ENCODE peak calls at places on chromosomes 16 and 17, in six cellular contexts. One of them, this sample, is unnamed.

GRCh38 chr16:15650698-15651161 is 685 bp downstream of the NDE1 start:
- DNase-seq in GM23248: peak; percentile 65
- DNase-seq in CD8-positive, alpha-beta memory T cell: peak; percentile 21
- DNase-seq in psoas muscle: no peak
- DNase-seq in tibial artery: peak; percentile 46
- DNase-seq in cardiac muscle cell: peak; percentile 18
- DNase-seq in this sample: peak; percentile 57

GRCh38 chr16:84606081-84606875 is 11.6 kb downstream of the COTL1 start:
- DNase-seq in cardiac muscle cell: no peak
- DNase-seq in CD8-positive, alpha-beta memory T cell: no peak
- DNase-seq in GM23248: no peak
- DNase-seq in tibial artery: no peak
- DNase-seq in psoas muscle: no peak
- DNase-seq in this sample: no peak

GRCh38 chr17:62652251-62653001 is 25.0 kb downstream of the MRC2 start:
- DNase-seq in GM23248: peak; percentile 91
- DNase-seq in CD8-positive, alpha-beta memory T cell: no peak
- DNase-seq in cardiac muscle cell: peak; percentile 75
- DNase-seq in psoas muscle: peak; percentile 76
- DNase-seq in tibial artery: peak; percentile 72
- DNase-seq in this sample: peak; percentile 30

GRCh38 chr16:53952215-53953208 is 248.6 kb downstream of the FTO start:
- DNase-seq in psoas muscle: no peak
- DNase-seq in GM23248: peak; percentile 9
- DNase-seq in CD8-positive, alpha-beta memory T cell: no peak
- DNase-seq in tibial artery: no peak
- DNase-seq in cardiac muscle cell: peak; percentile 41
- DNase-seq in this sample: no peak

GRCh38 chr16:649646-650045 is 481 bp downstream of the WDR90 start:
- DNase-seq in psoas muscle: no peak
- DNase-seq in CD8-positive, alpha-beta memory T cell: no peak
- DNase-seq in GM23248: peak; percentile 59
- DNase-seq in tibial artery: no peak
- DNase-seq in cardiac muscle cell: no peak
- DNase-seq in this sample: no peak

GRCh38 chr17:61474235-61474927 is 22.2 kb downstream of the TBX4 start:
- DNase-seq in psoas muscle: no peak
- DNase-seq in cardiac muscle cell: peak; percentile 27
- DNase-seq in GM23248: peak; percentile 87
- DNase-seq in CD8-positive, alpha-beta memory T cell: no peak
- DNase-seq in tibial artery: no peak
- DNase-seq in this sample: no peak

GRCh38 chr17:59901604-59902003 is 8.7 kb downstream of the RPS6KB1 start:
- DNase-seq in cardiac muscle cell: no peak
- DNase-seq in tibial artery: no peak
- DNase-seq in psoas muscle: no peak
- DNase-seq in GM23248: no peak
- DNase-seq in CD8-positive, alpha-beta memory T cell: no peak
- DNase-seq in this sample: no peak

GRCh38 chr17:38608648-38609047 is 2.9 kb upstream of the SRCIN1 start:
- DNase-seq in psoas muscle: no peak
- DNase-seq in CD8-positive, alpha-beta memory T cell: no peak
- DNase-seq in GM23248: no peak
- DNase-seq in cardiac muscle cell: no peak
- DNase-seq in tibial artery: no peak
- DNase-seq in this sample: no peak

GRCh38 chr16:57938936-57939871 is 31.7 kb downstream of the CNGB1 start:
- DNase-seq in psoas muscle: peak; percentile 60
- DNase-seq in cardiac muscle cell: peak; percentile 91
- DNase-seq in CD8-positive, alpha-beta memory T cell: no peak
- DNase-seq in GM23248: peak; percentile 87
- DNase-seq in tibial artery: peak; percentile 47
- DNase-seq in this sample: no peak

GRCh38 chr17:28896884-28897768 is at the start of gene FLOT2:
- DNase-seq in psoas muscle: peak; percentile 65
- DNase-seq in CD8-positive, alpha-beta memory T cell: peak; percentile 49
- DNase-seq in GM23248: peak; percentile 76
- DNase-seq in cardiac muscle cell: peak; percentile 67
- DNase-seq in tibial artery: peak; percentile 78
- DNase-seq in this sample: peak; percentile 65

GRCh38 chr16:22324787-22325597 is 27.8 kb downstream of the POLR3E start:
- DNase-seq in psoas muscle: no peak
- DNase-seq in CD8-positive, alpha-beta memory T cell: no peak
- DNase-seq in GM23248: no peak
- DNase-seq in tibial artery: no peak
- DNase-seq in cardiac muscle cell: no peak
- DNase-seq in this sample: no peak

DNA sequence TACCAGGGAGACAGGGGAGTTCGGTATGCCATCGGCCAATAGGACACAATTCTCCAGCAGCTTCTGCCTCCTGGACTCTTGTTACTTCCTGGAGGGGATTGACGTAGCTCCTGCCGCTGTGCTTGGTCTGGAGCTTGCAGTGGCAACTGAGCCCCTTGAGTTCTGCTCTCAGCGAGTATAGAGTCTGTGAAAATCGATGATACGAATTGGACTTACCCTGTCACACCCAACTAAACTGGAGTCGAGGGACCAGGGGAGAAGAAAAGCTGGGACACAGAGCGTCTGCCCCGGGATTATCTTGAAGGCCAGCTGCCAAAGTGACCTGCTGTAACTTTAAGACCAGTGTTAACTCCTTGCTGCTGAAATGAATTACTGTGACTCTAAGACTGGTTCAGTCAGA is 22.2 kb downstream of the SEC14L1 start:
- DNase-seq in GM23248: no peak
- DNase-seq in CD8-positive, alpha-beta memory T cell: no peak
- DNase-seq in cardiac muscle cell: peak; percentile 54
- DNase-seq in tibial artery: no peak
- DNase-seq in psoas muscle: no peak
- DNase-seq in this sample: no peak
- H3K4me3 ChIP-seq in GM23248: no peak overlapping the region
- H3K4me3 ChIP-seq in CD8-positive, alpha-beta memory T cell: no peak overlapping the region
- H3K4me3 ChIP-seq in cardiac muscle cell: no peak overlapping the region
- H3K4me3 ChIP-seq in tibial artery: no peak overlapping the region
- H3K4me3 ChIP-seq in psoas muscle: peak overlapping the region; percentile 50
- H3K4me3 ChIP-seq in this sample: no peak overlapping the region

GRCh38 chr17:57396515-57396921 is 140.2 kb downstream of the MSI2 start:
- DNase-seq in psoas muscle: no peak
- DNase-seq in cardiac muscle cell: no peak
- DNase-seq in CD8-positive, alpha-beta memory T cell: no peak
- DNase-seq in tibial artery: no peak
- DNase-seq in GM23248: no peak
- DNase-seq in this sample: no peak
- H3K27ac ChIP-seq in psoas muscle: peak overlapping the region; percentile 16
- H3K27ac ChIP-seq in cardiac muscle cell: no peak overlapping the region
- H3K27ac ChIP-seq in CD8-positive, alpha-beta memory T cell: no peak overlapping the region
- H3K27ac ChIP-seq in tibial artery: no peak overlapping the region
- H3K27ac ChIP-seq in GM23248: no peak overlapping the region
- H3K27ac ChIP-seq in this sample: no peak overlapping the region

GRCh38 chr16:72833491-72833890 is 214.4 kb downstream of the ZFHX3 start:
- DNase-seq in tibial artery: no peak
- DNase-seq in CD8-positive, alpha-beta memory T cell: no peak
- DNase-seq in GM23248: no peak
- DNase-seq in cardiac muscle cell: no peak
- DNase-seq in psoas muscle: no peak
- DNase-seq in this sample: no peak
- H3K4me1 ChIP-seq in tibial artery: no peaks in the 10 kb centered on the region
- H3K4me1 ChIP-seq in CD8-positive, alpha-beta memory T cell: no peaks in the 10 kb centered on the region
- H3K4me1 ChIP-seq in GM23248: peaks cover 6% of the 10 kb centered on the region
- H3K4me1 ChIP-seq in cardiac muscle cell: peaks cover under 1% of the 10 kb centered on the region
- H3K4me1 ChIP-seq in psoas muscle: peaks cover 6% of the 10 kb centered on the region
- H3K4me1 ChIP-seq in this sample: no peaks in the 10 kb centered on the region

DNA sequence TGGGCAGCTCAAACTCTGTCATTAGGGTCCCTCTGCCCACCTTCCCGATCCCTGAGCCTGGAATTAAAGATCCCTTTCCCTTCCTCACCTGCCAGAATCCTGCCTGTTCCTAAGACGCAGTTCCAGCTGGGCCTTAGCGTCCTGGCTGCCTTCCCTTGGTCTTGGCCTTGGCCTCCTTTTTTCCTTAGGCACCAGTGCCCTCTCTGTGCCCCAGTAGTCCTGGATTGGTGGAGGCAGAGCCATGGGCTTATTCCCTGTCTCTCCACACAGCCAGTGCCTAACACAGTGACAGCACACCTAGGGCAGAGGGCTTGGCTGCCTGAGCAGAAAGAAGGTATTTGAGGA is 3.5 kb downstream of the TMEM132E start:
- DNase-seq in cardiac muscle cell: no peak
- DNase-seq in tibial artery: no peak
- DNase-seq in CD8-positive, alpha-beta memory T cell: no peak
- DNase-seq in psoas muscle: no peak
- DNase-seq in GM23248: no peak
- DNase-seq in this sample: no peak
- H3K4me3 ChIP-seq in cardiac muscle cell: no peak overlapping the region
- H3K4me3 ChIP-seq in tibial artery: no peak overlapping the region
- H3K4me3 ChIP-seq in CD8-positive, alpha-beta memory T cell: no peak overlapping the region
- H3K4me3 ChIP-seq in psoas muscle: no peak overlapping the region
- H3K4me3 ChIP-seq in GM23248: no peak overlapping the region
- H3K4me3 ChIP-seq in this sample: no peak overlapping the region

GRCh38 chr17:20257008-20257407 is 210.3 kb downstream of the LGALS9B start:
- DNase-seq in cardiac muscle cell: no peak
- DNase-seq in GM23248: no peak
- DNase-seq in tibial artery: no peak
- DNase-seq in psoas muscle: no peak
- DNase-seq in CD8-positive, alpha-beta memory T cell: no peak
- DNase-seq in this sample: no peak
- H3K27ac ChIP-seq in cardiac muscle cell: no peak overlapping the region
- H3K27ac ChIP-seq in GM23248: no peak overlapping the region
- H3K27ac ChIP-seq in tibial artery: no peak overlapping the region
- H3K27ac ChIP-seq in psoas muscle: peak overlapping the region; percentile 25
- H3K27ac ChIP-seq in CD8-positive, alpha-beta memory T cell: no peak overlapping the region
- H3K27ac ChIP-seq in this sample: no peak overlapping the region

GRCh38 chr17:2724783-2725164 is 13.2 kb upstream of the CLUH start:
- DNase-seq in tibial artery: no peak
- DNase-seq in cardiac muscle cell: peak; percentile 48
- DNase-seq in psoas muscle: peak; percentile 42
- DNase-seq in GM23248: peak; percentile 61
- DNase-seq in CD8-positive, alpha-beta memory T cell: no peak
- DNase-seq in this sample: peak; percentile 38

GRCh38 chr17:2721603-2722002 is 10.0 kb upstream of the CLUH start:
- DNase-seq in GM23248: no peak
- DNase-seq in cardiac muscle cell: no peak
- DNase-seq in psoas muscle: no peak
- DNase-seq in CD8-positive, alpha-beta memory T cell: no peak
- DNase-seq in tibial artery: no peak
- DNase-seq in this sample: no peak

GRCh38 chr17:2722611-2723010 is 11.0 kb upstream of the CLUH start:
- DNase-seq in GM23248: no peak
- DNase-seq in psoas muscle: no peak
- DNase-seq in cardiac muscle cell: no peak
- DNase-seq in CD8-positive, alpha-beta memory T cell: no peak
- DNase-seq in tibial artery: no peak
- DNase-seq in this sample: no peak

GRCh38 chr17:2723997-2724782 is 12.6 kb upstream of the CLUH start:
- DNase-seq in GM23248: peak; percentile 27
- DNase-seq in tibial artery: no peak
- DNase-seq in CD8-positive, alpha-beta memory T cell: no peak
- DNase-seq in cardiac muscle cell: no peak
- DNase-seq in psoas muscle: peak; percentile 41
- DNase-seq in this sample: no peak

GRCh38 chr17:2723505-2723996 is 12.0 kb upstream of the CLUH start:
- DNase-seq in cardiac muscle cell: no peak
- DNase-seq in tibial artery: no peak
- DNase-seq in psoas muscle: no peak
- DNase-seq in CD8-positive, alpha-beta memory T cell: no peak
- DNase-seq in GM23248: no peak
- DNase-seq in this sample: no peak
- H3K4me1 ChIP-seq in cardiac muscle cell: no peaks in the 10 kb centered on the region
- H3K4me1 ChIP-seq in tibial artery: no peaks in the 10 kb centered on the region
- H3K4me1 ChIP-seq in psoas muscle: no peaks in the 10 kb centered on the region
- H3K4me1 ChIP-seq in CD8-positive, alpha-beta memory T cell: no peaks in the 10 kb centered on the region
- H3K4me1 ChIP-seq in GM23248: no peaks in the 10 kb centered on the region
- H3K4me1 ChIP-seq in this sample: peaks cover 6% of the 10 kb centered on the region